ENCODE peak calls at places on chromosomes 2 and 18, in eight cellular contexts. X is endothelial cell of umbilical vein, H is GM23338, G is H1, Y is stomach, A is sigmoid colon, Z is esophagus muscularis mucosa, W is SK-N-SH. K is an unnamed sample. For H3K4me1, the result is how much of the 10 kb centered on the place peaks cover.

GRCh38 chr2:42495234-42495581 is 1.4 kb upstream of the KCNG3 start:
- DNase-seq in X (no peak), H (no peak), G (no peak), Y (no peak), A (no peak), W (no peak), Z (no peak), K (no peak)

GRCh38 chr18:32461704-32462272 is 8.9 kb downstream of the GAREM1 start:
- DNase-seq in H (no peak), W (no peak), X (no peak), A (no peak), G (no peak), Z (no peak), Y (no peak), K (no peak)

GRCh38 chr2:43405829-43406228 is 179.4 kb upstream of the ZFP36L2 start:
- DNase-seq in Y (no peak), W (peak), A (no peak), H (no peak), Z (no peak), G (no peak), X (no peak), K (no peak)

GRCh38 chr2:231877533-231878456 is 48.4 kb downstream of the NPPC start:
- DNase-seq in Z (no peak), W (no peak), H (peak), A (no peak), Y (no peak), G (no peak), X (no peak), K (no peak)

GRCh38 chr2:154794328-154794870 is 95.9 kb downstream of the KCNJ3 start:
- DNase-seq in A (no peak), H (no peak), W (no peak), X (no peak), Z (no peak), Y (no peak), G (no peak), K (no peak)

GRCh38 chr2:228763600-228763999 is 507.5 kb downstream of the PID1 start:
- DNase-seq in G (no peak), W (no peak), A (no peak), Z (no peak), H (no peak), Y (no peak), X (no peak), K (no peak)

GRCh38 chr2:204180671-204181070 is 244.1 kb downstream of the ICOS start:
- DNase-seq in Y (no peak), Z (no peak), H (no peak), W (peak), X (no peak), G (no peak), A (no peak), K (no peak)

GRCh38 chr2:215625207-215625606 is 189.3 kb upstream of the FN1 start:
- DNase-seq in X (no peak), H (no peak), G (no peak), Z (no peak), W (no peak), Y (no peak), A (no peak), K (no peak)

GRCh38 chr2:102238039-102238756 is 51.4 kb downstream of the IL1RL2 start:
- DNase-seq in X (peak), Y (no peak), Z (peak), W (no peak), H (no peak), A (peak), G (peak), K (no peak)

GRCh38 chr2:191869178-191869577 is 22.3 kb upstream of the CAVIN2 start:
- DNase-seq in A (no peak), X (peak), H (peak), Y (no peak), G (peak), W (no peak), Z (no peak), K (no peak)

GRCh38 chr2:149329470-149330126 is 789 bp upstream of the LYPD6 start:
- DNase-seq in W (peak), G (peak), X (peak), A (peak), Z (peak), Y (peak), H (peak), K (no peak)

GRCh38 chr2:85763831-85764230 is 10.0 kb downstream of the ATOH8 start:
- DNase-seq in X (no peak), Z (no peak), G (no peak), W (no peak), Y (no peak), H (no peak), A (no peak), K (no peak)

GRCh38 chr2:85767803-85768665 is 14.2 kb downstream of the ATOH8 start:
- DNase-seq in W (no peak), Z (no peak), G (no peak), X (no peak), H (no peak), A (no peak), Y (no peak), K (no peak)

GRCh38 chr2:85765081-85765731 is 11.4 kb downstream of the ATOH8 start:
- DNase-seq in G (peak), W (peak), Y (no peak), A (no peak), Z (no peak), X (peak), H (peak), K (no peak)

GRCh38 chr2:85768713-85769112 is 14.9 kb downstream of the ATOH8 start:
- DNase-seq in Y (peak), X (peak), G (no peak), H (peak), Z (no peak), W (peak), A (peak), K (no peak)

GRCh38 chr2:85766214-85766613 is 12.4 kb downstream of the ATOH8 start:
- DNase-seq in W (no peak), G (no peak), X (peak), Z (no peak), H (no peak), Y (no peak), A (no peak), K (no peak)
- H3K4me1 ChIP-seq in W (half or more), G (under half), X (under half), Z (half or more), H (under half), Y (half or more), A (under half), K (half or more)

GRCh38 chr2:17815466-17816184 is 635 bp upstream of the MSGN1 start:
- DNase-seq in W (no peak), Y (no peak), X (peak), H (no peak), Z (no peak), G (no peak), A (no peak), K (no peak)
- H3K27ac ChIP-seq in W (no peak), Y (no peak), X (no peak), H (no peak), Z (no peak), G (no peak), A (no peak), K (no peak)

GRCh38 chr2:177188482-177189469 is 23.8 kb upstream of the HNRNPA3 start:
- DNase-seq in H (no peak), W (no peak), G (no peak), Z (no peak), A (no peak), Y (no peak), X (no peak), K (no peak)

GRCh38 chr2:177190941-177191340 is 21.7 kb upstream of the HNRNPA3 start:
- DNase-seq in A (no peak), Z (no peak), H (no peak), X (no peak), W (no peak), Y (no peak), G (no peak), K (no peak)

GRCh38 chr2:177184606-177185005 is 28.0 kb upstream of the HNRNPA3 start:
- DNase-seq in G (no peak), Z (no peak), Y (no peak), X (no peak), H (no peak), A (no peak), W (no peak), K (no peak)

GRCh38 chr2:177183860-177184259 is 28.7 kb upstream of the HNRNPA3 start:
- DNase-seq in G (no peak), H (no peak), X (no peak), W (no peak), A (no peak), Y (no peak), Z (no peak), K (no peak)

GRCh38 chr2:177187631-177188312 is 24.8 kb upstream of the HNRNPA3 start:
- DNase-seq in Y (no peak), Z (no peak), H (no peak), A (no peak), G (no peak), W (no peak), X (no peak), K (no peak)
- TF ChIP-seq POLR2AphosphoS5 in Y (no peak), Z (no peak), H (no peak), A (no peak), G (no peak), W (no peak), X (no peak), K (no peak)

DNA sequence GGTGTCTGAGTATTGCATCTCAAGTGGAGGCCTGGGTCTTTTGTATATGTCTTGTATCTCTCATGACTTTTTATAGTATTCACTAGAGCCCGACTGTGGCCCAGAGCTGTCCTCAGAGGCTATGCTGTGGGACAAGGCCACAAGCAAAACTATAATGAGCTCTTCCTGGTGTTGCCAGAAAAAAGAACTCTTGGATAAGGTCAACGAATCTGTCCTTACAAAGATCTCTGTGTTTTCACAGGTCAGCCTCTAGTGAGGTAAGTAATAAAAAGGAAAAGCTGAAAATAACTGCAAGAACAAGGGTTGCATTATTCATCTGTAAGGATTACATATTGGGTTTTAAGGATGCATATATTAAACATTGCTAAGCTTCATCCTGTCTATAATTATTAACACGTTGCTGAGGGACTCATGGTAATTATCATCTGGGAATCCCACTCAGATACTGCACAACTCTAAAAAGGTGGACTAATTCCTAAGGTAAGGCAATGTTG is 62.8 kb upstream of the ATL2 start:
- DNase-seq in X (no peak), Z (no peak), G (no peak), Y (no peak), W (no peak), A (no peak), H (no peak), K (no peak)
- H3K4me1 ChIP-seq in X (under half), Z (under half), G (under half), Y (under half), W (under half), A (under half), H (under half), K (under half)

DNA sequence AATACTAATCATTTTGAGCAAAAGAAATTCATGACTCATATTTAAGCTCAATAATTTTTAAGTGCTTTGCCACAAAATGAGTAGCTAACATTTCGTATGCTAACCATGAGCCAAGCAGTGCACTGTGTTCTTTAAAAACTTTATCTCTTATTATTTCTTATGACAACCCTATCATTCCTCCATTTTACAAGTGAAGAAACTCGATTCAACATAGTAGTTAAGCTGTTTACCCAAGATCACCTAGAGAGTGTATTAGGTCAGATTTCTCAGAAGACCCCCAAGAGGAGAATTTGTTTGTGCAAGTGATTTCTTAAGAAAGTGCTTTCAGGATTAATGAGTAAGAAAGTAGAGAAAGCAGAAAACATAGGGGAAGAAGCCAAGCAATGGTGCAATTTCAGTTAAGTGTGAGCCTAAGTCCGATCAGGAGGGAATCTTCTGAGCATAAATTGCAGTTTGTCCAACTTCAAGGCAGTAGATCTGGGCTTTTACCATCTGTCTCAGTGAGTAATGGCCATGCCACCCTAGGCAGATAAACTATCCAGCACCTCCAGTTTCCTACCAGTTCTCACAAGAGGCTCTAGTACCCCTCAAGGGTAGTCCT is 202.7 kb downstream of the SCG2 start:
- DNase-seq in Y (no peak), H (no peak), Z (no peak), A (no peak), W (no peak), G (no peak), X (no peak), K (no peak)
- H3K27ac ChIP-seq in Y (no peak), H (no peak), Z (no peak), A (no peak), W (no peak), G (no peak), X (no peak), K (no peak)

GRCh38 chr18:34959211-34959829 is 81.9 kb upstream of the MAPRE2 start:
- DNase-seq in A (no peak), G (no peak), Z (no peak), X (no peak), H (no peak), W (no peak), Y (no peak), K (no peak)
- TF ChIP-seq POLR2AphosphoS5 in A (no peak), G (no peak), Z (no peak), X (no peak), H (no peak), W (no peak), Y (no peak), K (no peak)

DNA sequence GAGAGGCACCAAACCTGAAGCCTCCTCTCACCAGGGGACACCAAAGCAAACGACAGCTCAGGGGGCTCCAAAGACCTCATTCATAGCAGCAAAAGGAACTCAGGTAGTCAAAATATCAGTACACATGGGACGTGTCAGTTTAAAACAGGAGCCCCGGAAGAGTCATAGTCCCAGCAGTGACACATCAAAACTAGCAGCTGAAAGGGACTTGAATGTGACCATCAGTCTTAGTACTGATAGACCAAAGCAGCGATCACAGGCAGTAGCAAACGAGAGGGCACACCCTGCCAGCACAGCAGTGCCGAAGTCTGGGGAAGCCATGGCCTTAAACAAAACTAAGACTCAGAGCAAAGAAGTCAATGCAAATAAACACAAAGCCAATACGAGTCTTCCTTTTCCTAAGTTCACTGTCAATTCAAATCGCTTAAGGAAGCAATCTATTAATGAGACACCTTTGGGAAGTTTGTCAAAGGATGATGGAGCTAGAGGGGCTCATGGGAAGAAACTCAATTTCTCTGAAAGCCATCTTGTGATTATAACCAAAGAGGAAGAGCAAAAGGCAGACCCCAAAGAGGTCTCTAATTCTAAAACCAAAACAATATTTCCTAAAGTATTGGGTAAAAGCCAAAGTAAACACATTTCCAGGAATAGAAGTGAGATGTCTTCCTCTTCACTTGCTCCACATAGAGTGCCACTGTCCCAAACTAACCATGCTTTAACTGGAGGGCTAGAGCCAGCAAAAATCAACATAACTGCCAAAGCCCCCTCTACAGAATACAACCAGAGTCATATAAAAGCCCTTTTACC is 1.2 kb downstream of the GALNT5 start:
- DNase-seq in G (no peak), X (no peak), Y (peak), Z (no peak), A (no peak), H (no peak), W (no peak), K (no peak)
- H3K4me1 ChIP-seq in G (under half), X (under half), Y (under half), Z (under half), A (under half), H (under half), W (under half), K (under half)

DNA sequence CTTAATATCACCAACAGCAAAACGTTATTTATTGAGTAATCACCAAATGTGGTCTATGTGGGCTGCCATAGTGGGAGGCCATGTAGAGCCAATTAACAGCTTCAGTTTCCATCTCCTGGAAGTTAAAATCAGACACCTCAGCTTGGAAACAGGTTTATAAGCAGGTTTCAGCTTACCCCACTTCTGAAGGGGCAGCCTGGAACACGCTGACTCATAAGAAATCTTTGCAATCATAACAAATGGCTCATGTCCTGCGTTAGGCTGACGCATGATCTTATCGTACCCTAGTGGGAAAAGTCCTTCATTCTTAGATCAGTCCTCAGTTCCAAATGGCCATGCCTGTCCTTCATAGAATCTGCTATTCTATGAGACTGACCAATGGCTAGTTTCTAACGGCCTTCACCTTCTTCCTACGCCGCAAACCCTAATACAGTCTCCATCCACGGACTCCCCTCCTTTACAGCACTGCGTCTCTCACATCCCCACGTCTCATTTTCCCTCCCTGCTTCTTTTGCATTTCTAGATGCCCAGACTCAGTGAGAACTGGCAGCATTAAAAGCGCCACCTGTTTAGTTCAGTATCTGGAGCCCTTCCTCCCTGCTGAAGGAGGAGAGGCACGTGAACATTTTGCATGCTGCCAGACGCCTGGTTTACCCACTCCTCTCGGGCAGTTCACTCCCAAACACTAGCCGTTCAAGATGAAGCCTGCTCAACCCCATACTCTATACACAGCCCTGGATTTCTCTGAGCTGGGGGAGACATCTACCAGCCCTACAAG is 24.2 kb upstream of the BZW1 start:
- DNase-seq in A (no peak), H (no peak), X (peak), W (no peak), Z (no peak), G (no peak), Y (no peak), K (no peak)
- H3K27ac ChIP-seq in A (no peak), H (no peak), X (peak), W (peak), Z (no peak), G (no peak), Y (peak), K (peak)

K was measured in vagina.